ENCODE peak calls at places on chromosomes 4 and X, in six cellular contexts. B is IMR-90; Y is stimulated activated CD8-positive, alpha-beta memory T cell treated with anti-CD3 and anti-CD28 coated beads, Interleukin-4, amount 100 ng/mL, for 4 hours; H is activated CD4-positive, alpha-beta T cell treated with anti-CD3 and anti-CD28 coated beads, Interleukin-2, amount 50 U/mL, for 24 hours; Z is neuronal stem cell; Q is SK-N-SH. U is an unnamed sample.

GRCh38 chrX:7147431-7147977 is at the start of gene STS:
- DNase-seq in B (peak), Z (peak), Y (no peak), H (peak), Q (peak), U (peak)

GRCh38 chr4:68995292-68995691 is 43.7 kb upstream of the UGT2A3 start:
- DNase-seq in Q (no peak), Y (no peak), B (no peak), H (no peak), Z (no peak), U (no peak)

GRCh38 chrX:11329016-11329415 is 35.8 kb downstream of the AMELX start:
- DNase-seq in Z (no peak), B (peak), Q (no peak), Y (no peak), H (no peak), U (no peak)

GRCh38 chr4:140901736-140902336 is 145.7 kb upstream of the TBC1D9 start:
- DNase-seq in Z (no peak), Q (peak), H (no peak), B (no peak), Y (no peak), U (no peak)

GRCh38 chr4:72564789-72565188 is 4.2 kb downstream of the ADAMTS3 start:
- DNase-seq in B (no peak), Q (no peak), Y (no peak), H (no peak), Z (no peak), U (no peak)

GRCh38 chr4:161252520-161253141 is 911.2 kb downstream of the FSTL5 start:
- DNase-seq in B (peak), Z (no peak), Y (no peak), H (no peak), Q (no peak), U (no peak)

GRCh38 chr4:177242651-177243296 is 66.9 kb upstream of the NEIL3 start:
- DNase-seq in Q (no peak), H (no peak), Z (no peak), Y (no peak), B (peak), U (no peak)

GRCh38 chrX:44945736-44946135 is 72.7 kb downstream of the KDM6A start:
- DNase-seq in Y (no peak), B (no peak), Z (no peak), Q (no peak), H (no peak), U (no peak)

GRCh38 chr4:41622816-41623215 is 84.9 kb downstream of the LIMCH1 start:
- DNase-seq in B (no peak), H (no peak), Y (no peak), Q (no peak), Z (no peak), U (no peak)

GRCh38 chrX:134520860-134521390 is 61.0 kb downstream of the HPRT1 start:
- DNase-seq in B (peak), Y (no peak), H (no peak), Z (peak), Q (peak), U (no peak)

GRCh38 chr4:107993969-107994368 is 4.3 kb downstream of the HADH start:
- DNase-seq in Z (no peak), Q (no peak), B (no peak), H (no peak), Y (no peak), U (no peak)

GRCh38 chr4:74543983-74544382 is 99.0 kb downstream of the AREG start:
- DNase-seq in H (no peak), B (peak), Q (no peak), Y (no peak), Z (no peak), U (no peak)

GRCh38 chrX:47484885-47485284 is 1.9 kb upstream of the ZNF41 start:
- DNase-seq in Y (no peak), B (no peak), H (no peak), Q (no peak), Z (no peak), U (no peak)

GRCh38 chrX:21972721-21973120 is 32.2 kb downstream of the SMS start:
- DNase-seq in Y (no peak), Q (no peak), H (no peak), Z (no peak), B (peak), U (no peak)

GRCh38 chrX:69079278-69079677 is 86.0 kb downstream of the PJA1 start:
- DNase-seq in Y (no peak), B (peak), H (no peak), Z (no peak), Q (no peak), U (no peak)

GRCh38 chr4:156870166-156870565 is 101.4 kb downstream of the PDGFC start:
- DNase-seq in H (no peak), Z (no peak), B (peak), Q (no peak), Y (no peak), U (no peak)

GRCh38 chr4:185920691-185921260 is 108.8 kb upstream of the SORBS2 start:
- DNase-seq in H (no peak), Z (no peak), B (no peak), Y (no peak), Q (no peak), U (no peak)

GRCh38 chrX:102651968-102652744 is 873 bp downstream of the GPRASP1 start:
- DNase-seq in Q (peak), H (peak), Y (no peak), Z (no peak), B (peak), U (peak)

GRCh38 chr4:153438916-153439756 is 27.0 kb upstream of the TMEM131L start:
- DNase-seq in B (no peak), Y (no peak), H (no peak), Q (no peak), Z (no peak), U (no peak)

GRCh38 chrX:137227164-137227563 is 193.4 kb upstream of the GPR101 start:
- DNase-seq in Z (no peak), B (no peak), Y (no peak), H (no peak), Q (no peak), U (no peak)

GRCh38 chr4:140061194-140061593 is 92.8 kb downstream of the MAML3 start:
- DNase-seq in Q (no peak), Y (no peak), B (peak), Z (no peak), H (no peak), U (no peak)

GRCh38 chrX:123408856-123409737 is 225.0 kb downstream of the GRIA3 start:
- DNase-seq in Z (no peak), H (no peak), B (no peak), Y (no peak), Q (no peak), U (no peak)

GRCh38 chr4:143300860-143301259 is 35.8 kb upstream of the GAB1 start:
- DNase-seq in Z (no peak), H (no peak), B (no peak), Q (no peak), Y (no peak), U (no peak)